ENCODE peak calls at places on chromosomes 7 and 10, in five cellular contexts. M, C, K, Z and O are unnamed samples.

GRCh38 chr10:95837368-95837776 is 70.4 kb upstream of the CC2D2B start:
- DNase-seq in M (peak; percentile 45), C (no peak), K (no peak), Z (no peak), O (no peak)

GRCh38 chr7:47278043-47278442 is 303.9 kb downstream of the TNS3 start:
- DNase-seq in M (no peak), C (no peak), K (no peak), Z (peak; percentile 15), O (no peak)

GRCh38 chr10:60937784-60938654 is 6.0 kb downstream of the RHOBTB1 start:
- DNase-seq in M (no peak), C (no peak), K (no peak), Z (no peak), O (no peak)

GRCh38 chr10:20105931-20106330 is 289.7 kb downstream of the PLXDC2 start:
- DNase-seq in M (no peak), C (no peak), K (no peak), Z (no peak), O (no peak)

GRCh38 chr10:127279334-127279774 is 83.0 kb upstream of the INSYN2A start:
- DNase-seq in M (no peak), C (no peak), K (no peak), Z (no peak), O (no peak)

GRCh38 chr10:117663750-117664149 is 121.2 kb downstream of the EMX2 start:
- DNase-seq in M (no peak), C (no peak), K (no peak), Z (no peak), O (no peak)

GRCh38 chr10:131697461-131698128 is 203.2 kb upstream of the PPP2R2D start:
- DNase-seq in M (no peak), C (no peak), K (no peak), Z (no peak), O (no peak)

GRCh38 chr7:143512488-143513340 is 35.0 kb downstream of the TAS2R41 start:
- DNase-seq in M (no peak), C (no peak), K (no peak), Z (no peak), O (no peak)

DNA sequence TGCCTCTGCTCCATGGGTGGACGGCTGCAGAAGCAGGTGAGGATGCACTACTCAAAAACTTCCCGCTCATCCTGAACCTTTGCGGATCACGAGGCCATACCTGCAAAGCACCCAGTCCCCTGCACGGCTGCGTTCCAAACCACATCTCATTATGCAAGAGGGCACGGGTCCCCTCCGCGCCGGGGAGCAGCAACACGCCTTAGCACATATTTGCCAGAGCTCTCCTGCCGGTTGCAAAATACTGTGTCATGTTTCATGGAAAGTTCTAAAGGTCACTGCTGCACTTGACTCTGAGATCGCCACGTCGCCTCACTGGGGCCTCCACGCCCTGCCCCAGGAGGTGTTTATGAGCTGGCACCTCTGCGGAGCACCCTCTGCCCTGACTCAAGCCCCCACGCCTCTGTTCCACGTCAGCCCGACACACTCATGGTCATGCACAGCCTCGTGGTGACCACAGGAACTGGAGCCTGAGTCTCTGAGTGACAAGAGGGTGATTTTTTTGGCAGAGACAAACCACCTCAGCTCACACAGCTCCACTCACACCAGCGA is 131.8 kb downstream of the PRKAG2 start:
- DNase-seq in M (no peak), C (peak; percentile 31), K (peak; percentile 89), Z (peak; percentile 83), O (no peak)
- TF ChIP-seq CTCF in M (no peak), C (no peak), K (peak; percentile 26), Z (peak; percentile 34), O (no peak)

DNA sequence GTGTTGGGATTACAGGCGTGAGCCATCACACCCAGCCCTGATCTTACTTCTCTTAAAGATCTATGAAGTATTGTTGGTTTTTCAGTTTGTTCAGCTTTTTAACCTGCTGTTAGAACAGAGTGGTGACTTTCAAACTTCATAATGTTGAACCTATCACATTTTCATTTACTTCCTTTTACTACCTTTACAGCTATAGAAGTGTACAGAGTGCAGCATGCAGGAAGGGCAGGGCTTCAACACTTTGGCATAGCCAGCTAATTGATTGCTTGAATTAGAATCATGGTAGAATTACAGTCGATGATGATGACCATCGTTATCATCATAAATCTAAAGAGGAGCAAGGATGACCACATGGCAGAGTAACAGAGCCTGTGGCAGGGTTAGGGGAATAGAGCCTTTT is 55.5 kb downstream of the AOAH start:
- DNase-seq in M (no peak), C (no peak), K (no peak), Z (no peak), O (no peak)
- TF ChIP-seq CTCF in M (no peak), C (no peak), K (no peak), Z (no peak), O (no peak)

GRCh38 chr7:106053109-106053508 is 59.0 kb downstream of the SYPL1 start:
- DNase-seq in M (peak; percentile 54), C (no peak), K (no peak), Z (no peak), O (no peak)
- TF ChIP-seq CTCF in M (peak; percentile 11), C (no peak), K (no peak), Z (no peak), O (no peak)

GRCh38 chr7:139330333-139331030 is 10.7 kb upstream of the FMC1 start:
- DNase-seq in M (no peak), C (no peak), K (no peak), Z (no peak), O (no peak)

GRCh38 chr7:139334399-139335150 is 6.6 kb upstream of the FMC1 start:
- DNase-seq in M (no peak), C (no peak), K (no peak), Z (no peak), O (no peak)

GRCh38 chr7:139328375-139328774 is 12.8 kb upstream of the FMC1 start:
- DNase-seq in M (no peak), C (no peak), K (no peak), Z (no peak), O (no peak)

GRCh38 chr7:139329119-139329518 is 12.0 kb upstream of the FMC1 start:
- DNase-seq in M (no peak), C (no peak), K (no peak), Z (no peak), O (no peak)

GRCh38 chr7:139332960-139333359 is 8.2 kb upstream of the FMC1 start:
- DNase-seq in M (no peak), C (no peak), K (no peak), Z (no peak), O (no peak)
- TF ChIP-seq CTCF in M (no peak), C (no peak), K (no peak), Z (no peak), O (no peak)

GRCh38 chr7:135355377-135356048 is 121.9 kb downstream of the STRA8 start:
- DNase-seq in M (no peak), C (no peak), K (no peak), Z (no peak), O (no peak)

GRCh38 chr7:135353832-135354231 is 120.2 kb downstream of the STRA8 start:
- DNase-seq in M (no peak), C (peak; percentile 37), K (no peak), Z (no peak), O (no peak)

GRCh38 chr7:135349746-135350145 is 116.1 kb downstream of the STRA8 start:
- DNase-seq in M (no peak), C (no peak), K (no peak), Z (no peak), O (no peak)

GRCh38 chr7:135352285-135352684 is 118.6 kb downstream of the STRA8 start:
- DNase-seq in M (no peak), C (no peak), K (no peak), Z (no peak), O (no peak)
- TF ChIP-seq CTCF in M (no peak), C (no peak), K (no peak), Z (no peak), O (no peak)

DNA sequence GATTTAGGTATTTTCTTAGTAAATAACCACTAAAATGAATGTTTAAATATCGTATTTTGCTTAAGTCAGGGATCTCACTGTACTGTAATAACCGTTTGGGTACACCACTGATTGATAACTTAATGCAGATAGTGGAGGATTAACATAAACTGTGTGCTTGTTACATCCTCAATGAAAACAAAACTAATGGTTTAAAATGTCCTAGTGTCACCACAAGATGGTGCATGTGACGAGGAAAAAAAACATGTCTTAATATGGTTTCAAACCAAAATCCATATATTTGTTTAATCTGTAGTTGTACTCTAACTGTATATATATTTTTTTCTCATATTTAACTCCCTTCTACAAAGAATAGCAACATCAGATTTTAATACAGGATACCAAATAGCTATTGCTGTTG is 19.2 kb downstream of the ARMC10 start:
- DNase-seq in M (no peak), C (no peak), K (no peak), Z (no peak), O (no peak)
- TF ChIP-seq CTCF in M (no peak), C (no peak), K (no peak), Z (peak; percentile 11), O (no peak)

DNA sequence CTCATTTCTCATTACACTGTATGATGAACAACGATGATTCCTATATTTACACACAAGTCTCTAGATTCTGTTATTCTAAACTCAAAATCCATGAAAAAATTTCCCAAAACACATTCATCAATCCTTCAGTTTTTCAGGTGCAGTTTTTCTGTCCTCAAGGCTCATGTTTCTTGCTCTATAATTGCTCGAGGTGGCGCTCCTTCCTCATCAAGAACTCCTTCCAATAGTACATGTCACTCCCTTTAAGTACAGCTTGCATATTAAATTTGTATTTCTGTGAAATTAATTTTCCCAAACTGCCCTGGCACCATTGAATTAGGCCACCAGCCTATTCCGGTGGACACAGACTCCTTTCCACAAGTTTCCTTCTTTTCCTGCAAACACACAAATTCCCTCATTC is 188.7 kb upstream of the MINDY3 start:
- DNase-seq in M (no peak), C (no peak), K (no peak), Z (no peak), O (no peak)
- TF ChIP-seq CTCF in M (peak; percentile 23), C (no peak), K (no peak), Z (no peak), O (no peak)

GRCh38 chr7:40569326-40569725 is 434.5 kb downstream of the SUGCT start:
- DNase-seq in M (no peak), C (no peak), K (no peak), Z (no peak), O (no peak)
- TF ChIP-seq CTCF in M (no peak), C (no peak), K (no peak), Z (no peak), O (no peak)

GRCh38 chr10:77428776-77429395 is 208.7 kb downstream of the KCNMA1 start:
- DNase-seq in M (peak; percentile 61), C (peak; percentile 25), K (no peak), Z (peak; percentile 29), O (no peak)

GRCh38 chr10:77431980-77432379 is 205.6 kb downstream of the KCNMA1 start:
- DNase-seq in M (no peak), C (no peak), K (no peak), Z (no peak), O (no peak)

GRCh38 chr10:77432398-77432797 is 205.2 kb downstream of the KCNMA1 start:
- DNase-seq in M (no peak), C (no peak), K (no peak), Z (no peak), O (no peak)

GRCh38 chr10:77430530-77430929 is 207.1 kb downstream of the KCNMA1 start:
- DNase-seq in M (no peak), C (no peak), K (no peak), Z (no peak), O (no peak)

DNA sequence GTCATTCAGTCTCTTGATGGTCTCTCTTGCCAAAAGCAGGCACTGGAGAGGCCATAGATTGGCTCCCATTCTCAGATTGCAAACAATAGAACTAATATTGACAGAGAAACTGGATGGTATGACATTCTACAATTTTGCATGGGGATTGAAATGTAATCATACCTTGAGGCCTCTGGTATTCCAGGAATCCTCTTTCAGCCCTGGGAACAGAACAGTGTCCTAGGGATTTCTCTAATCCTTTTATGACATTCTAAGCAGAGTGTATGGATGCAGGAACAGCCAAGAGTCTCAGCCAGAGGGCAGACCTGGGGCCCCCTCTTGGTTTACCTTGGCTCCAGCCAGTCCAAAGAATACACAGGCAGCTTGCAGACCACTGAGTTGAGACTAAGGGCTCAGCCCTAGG is 206.4 kb downstream of the KCNMA1 start:
- DNase-seq in M (peak; percentile 75), C (no peak), K (no peak), Z (no peak), O (no peak)
- TF ChIP-seq CTCF in M (peak; percentile 34), C (no peak), K (no peak), Z (no peak), O (no peak)